ENCODE peak calls at places on chromosomes 13 and 19, in five cellular contexts. J, X, P, U and B are unnamed samples.
A peak's percentile ranks its signal among the peaks of the same experiment; 100 is the strongest.

GRCh38 chr13:50731400-50731799 is 112.1 kb downstream of the DLEU7 start:
- DNase-seq in J (peak; percentile 19), X (no peak), P (peak; percentile 75), U (peak; percentile 59), B (peak; percentile 65)

GRCh38 chr19:46753420-46754155 is 7.3 kb upstream of the STRN4 start:
- DNase-seq in X (no peak), U (no peak), P (peak; percentile 37), J (peak; percentile 62), B (peak; percentile 39)

GRCh38 chr19:16659832-16660708 is at the start of gene SMIM7:
- DNase-seq in P (peak; percentile 100), U (peak; percentile 97), J (peak; percentile 99), X (peak; percentile 92), B (peak; percentile 98)

GRCh38 chr13:30843548-30843947 is 62.5 kb upstream of the MEDAG start:
- DNase-seq in X (no peak), U (no peak), J (no peak), P (no peak), B (no peak)

GRCh38 chr13:100396771-100397170 is 191.8 kb downstream of the GGACT start:
- DNase-seq in U (no peak), J (no peak), P (no peak), X (no peak), B (no peak)

GRCh38 chr13:41520016-41520698 is 62.8 kb downstream of the RGCC start:
- DNase-seq in X (no peak), U (no peak), P (no peak), J (no peak), B (no peak)

GRCh38 chr19:7346488-7346971 is 2.2 kb upstream of the ARHGEF18 start:
- DNase-seq in J (no peak), U (no peak), X (no peak), P (no peak), B (no peak)

GRCh38 chr13:106534844-106535551 is 464 bp downstream of the EFNB2 start:
- DNase-seq in J (no peak), P (peak; percentile 28), U (no peak), X (no peak), B (peak; percentile 27)

GRCh38 chr13:110816500-110816899 is 98.4 kb downstream of the ANKRD10 start:
- DNase-seq in P (no peak), U (no peak), X (no peak), J (no peak), B (no peak)

GRCh38 chr13:81929988-81930387 is 1589.1 kb upstream of the SPRY2 start:
- DNase-seq in X (no peak), J (no peak), U (no peak), P (peak; percentile 5), B (peak; percentile 8)

GRCh38 chr13:106846571-106846970 is 278.6 kb upstream of the ARGLU1 start:
- DNase-seq in X (no peak), J (no peak), P (no peak), U (no peak), B (no peak)

GRCh38 chr19:51735759-51736449 is 12.1 kb upstream of the HAS1 start:
- DNase-seq in X (no peak), J (no peak), U (no peak), P (peak; percentile 97), B (peak; percentile 98)

GRCh38 chr13:106480511-106480910 is 55.0 kb downstream of the EFNB2 start:
- DNase-seq in P (no peak), J (no peak), U (no peak), X (no peak), B (no peak)

GRCh38 chr13:22931576-22931975 is 249.2 kb upstream of the SGCG start:
- DNase-seq in X (no peak), U (no peak), P (no peak), J (no peak), B (no peak)

GRCh38 chr13:112894673-112895481 is 74.1 kb upstream of the MCF2L start:
- DNase-seq in U (no peak), X (no peak), J (no peak), P (no peak), B (no peak)

GRCh38 chr19:46713781-46714522 is 3.0 kb downstream of the PRKD2 start:
- DNase-seq in U (peak; percentile 54), J (peak; percentile 97), X (peak; percentile 56), P (peak; percentile 90), B (peak; percentile 70)

GRCh38 chr13:33285420-33286124 is at the start of gene STARD13:
- DNase-seq in X (peak; percentile 20), P (peak; percentile 98), J (peak; percentile 94), U (peak; percentile 92), B (peak; percentile 97)

GRCh38 chr13:31898383-31899071 is 133.0 kb upstream of the FRY start:
- DNase-seq in X (no peak), J (no peak), P (no peak), U (no peak), B (no peak)

GRCh38 chr19:31969955-31970545 is 375.4 kb upstream of the ZNF507 start:
- DNase-seq in X (no peak), U (no peak), P (no peak), J (no peak), B (no peak)

GRCh38 chr19:33641956-33642498 is 20.3 kb downstream of the CHST8 start:
- DNase-seq in J (no peak), U (no peak), P (no peak), X (no peak), B (no peak)

DNA sequence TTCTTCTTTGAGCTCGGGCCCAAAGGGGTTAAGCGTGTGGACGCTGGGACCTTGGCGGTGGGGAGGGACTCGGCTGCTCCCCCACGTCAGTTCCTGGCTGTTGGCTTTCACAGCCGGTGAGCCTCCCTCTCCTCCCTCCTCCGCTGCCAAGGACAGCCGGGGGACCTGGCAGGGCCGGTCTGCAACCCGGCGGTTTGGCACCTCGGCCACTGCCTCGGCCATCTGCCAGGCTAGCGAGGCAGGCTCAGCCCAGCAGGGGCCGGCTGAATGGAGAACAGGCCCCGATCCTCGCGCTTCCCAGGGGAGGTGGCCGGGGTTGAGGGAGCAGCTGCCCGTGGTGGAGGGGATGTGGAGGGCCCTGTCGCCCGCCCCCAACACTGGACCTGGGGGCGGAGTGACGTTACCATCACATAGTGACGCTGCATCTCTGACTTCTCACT is 5.0 kb downstream of the TLE5 start:
- DNase-seq in U (no peak), P (peak; percentile 90), J (peak; percentile 93), X (no peak), B (peak; percentile 69)
- TF ChIP-seq CTCF in U (no peak), P (peak; percentile 7), J (peak; percentile 41), X (no peak), B (no peak)

GRCh38 chr19:38250821-38251563 is 5.2 kb downstream of the PPP1R14A start:
- DNase-seq in X (no peak), U (no peak), P (peak; percentile 73), J (no peak), B (no peak)

GRCh38 chr19:38253788-38254187 is 2.4 kb downstream of the PPP1R14A start:
- DNase-seq in U (no peak), X (no peak), P (no peak), J (no peak), B (no peak)

GRCh38 chr19:38252935-38253691 is 3.1 kb downstream of the PPP1R14A start:
- DNase-seq in P (no peak), U (no peak), J (no peak), X (no peak), B (no peak)

GRCh38 chr19:38251564-38252051 is 4.6 kb downstream of the PPP1R14A start:
- DNase-seq in P (peak; percentile 53), J (peak; percentile 44), U (no peak), X (no peak), B (no peak)

DNA sequence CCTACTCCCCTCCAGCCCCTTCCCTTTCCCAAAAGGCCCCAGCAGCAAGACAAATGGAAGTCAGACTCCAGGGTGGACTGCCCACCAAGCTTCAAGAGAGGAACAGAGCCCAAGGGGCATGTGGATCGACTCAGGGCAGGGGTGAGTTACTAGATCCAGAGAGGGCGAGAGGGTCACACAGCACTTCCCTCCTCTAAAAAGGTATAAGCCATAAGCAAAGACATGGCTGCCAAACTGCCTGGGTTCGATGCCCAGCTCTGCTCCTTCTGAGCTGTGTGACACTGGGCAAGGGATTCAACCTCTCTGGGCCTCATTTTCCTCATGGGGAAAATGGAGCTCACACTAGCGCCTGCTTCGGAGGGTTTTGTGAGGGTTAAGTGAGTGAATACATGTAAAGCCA is 3.8 kb downstream of the PPP1R14A start:
- DNase-seq in J (no peak), U (no peak), P (no peak), X (no peak), B (no peak)
- H3K4me3 ChIP-seq in J (peak overlapping the region; percentile 15), U (no peak overlapping the region), P (no peak overlapping the region), X (peak overlapping the region; percentile 34), B (no peak overlapping the region)

GRCh38 chr13:114338959-114339358 is 24.7 kb downstream of the CHAMP1 start:
- DNase-seq in U (no peak), J (no peak), P (no peak), X (no peak), B (no peak)

GRCh38 chr13:114334305-114335053 is 20.2 kb downstream of the CHAMP1 start:
- DNase-seq in X (no peak), P (no peak), J (no peak), U (no peak), B (no peak)

GRCh38 chr13:114341003-114341777 is 26.9 kb downstream of the CHAMP1 start:
- DNase-seq in P (no peak), U (no peak), J (no peak), X (no peak), B (no peak)

GRCh38 chr13:114339779-114340534 is 25.7 kb downstream of the CHAMP1 start:
- DNase-seq in J (peak; percentile 32), X (no peak), U (no peak), P (peak; percentile 59), B (peak; percentile 56)
- TF ChIP-seq CTCF in J (peak; percentile 51), X (peak; percentile 49), U (peak; percentile 71), P (peak; percentile 72), B (peak; percentile 71)

GRCh38 chr19:4740092-4740491 is 16.4 kb upstream of the DPP9 start:
- DNase-seq in X (no peak), J (no peak), U (no peak), P (no peak), B (no peak)

GRCh38 chr19:4738734-4739133 is 15.1 kb upstream of the DPP9 start:
- DNase-seq in X (no peak), P (peak; percentile 47), J (no peak), U (no peak), B (peak; percentile 22)

GRCh38 chr19:4745986-4746385 is 22.3 kb upstream of the DPP9 start:
- DNase-seq in P (no peak), J (no peak), X (no peak), U (no peak), B (no peak)

GRCh38 chr19:4744451-4745170 is 21.0 kb upstream of the DPP9 start:
- DNase-seq in J (no peak), U (peak; percentile 56), P (peak; percentile 97), X (no peak), B (peak; percentile 96)

DNA sequence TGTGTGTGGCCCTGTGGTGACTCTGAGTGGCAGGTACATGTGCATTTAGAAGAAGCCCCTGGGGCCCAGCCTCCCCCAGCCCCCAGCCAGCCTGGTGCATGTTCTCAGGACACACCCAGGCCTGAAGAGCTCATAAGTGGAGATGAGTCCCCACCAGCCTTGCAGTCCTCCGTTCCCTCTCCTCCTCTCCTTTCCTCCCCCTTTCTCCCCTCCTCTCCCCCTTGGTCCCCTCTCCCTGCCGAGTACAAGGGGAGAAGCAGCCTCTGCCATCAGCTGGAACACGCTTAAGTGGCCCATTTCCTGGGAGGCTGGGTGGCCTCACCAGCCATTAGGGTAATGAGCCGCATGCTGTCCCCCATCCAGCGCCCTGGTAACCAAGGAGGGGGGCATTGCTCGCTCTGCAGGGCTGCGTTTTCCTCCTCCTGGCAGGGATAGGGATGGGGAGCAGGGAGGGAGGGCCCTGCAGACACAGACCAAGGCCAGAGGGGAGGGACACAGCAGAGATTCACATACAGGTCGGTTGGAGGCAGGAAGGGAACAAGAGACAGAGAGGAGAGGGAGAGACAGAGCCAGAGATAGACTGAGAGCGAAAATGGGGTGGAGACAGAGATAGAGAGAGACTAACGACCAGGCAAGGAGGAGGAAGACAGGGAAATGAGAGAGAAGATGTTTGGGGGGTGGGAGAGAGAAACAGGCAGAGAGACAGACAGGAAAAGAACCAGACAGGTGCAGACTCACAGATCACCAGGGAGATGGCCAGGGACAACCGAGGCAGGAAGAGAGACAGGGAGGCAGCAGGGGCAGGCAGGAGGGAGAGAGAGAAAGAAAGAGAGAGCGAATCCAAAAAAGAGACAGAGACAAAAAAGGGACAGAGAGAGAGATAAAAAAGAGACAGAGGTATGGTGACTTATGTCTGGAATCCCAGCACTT is 19.3 kb upstream of the DPP9 start:
- DNase-seq in P (no peak), X (no peak), J (no peak), U (no peak), B (no peak)
- H3K4me3 ChIP-seq in P (no peak overlapping the region), X (no peak overlapping the region), J (no peak overlapping the region), U (no peak overlapping the region), B (no peak overlapping the region)